ENCODE peak calls at places on chromosomes 7 and 10, in nine cellular contexts. One of them, this sample, is unnamed.

GRCh38 chr10:21159669-21160068 is 262.6 kb upstream of the NEBL start:
- DNase-seq in transverse colon: no peak
- DNase-seq in GM10248: no peak
- DNase-seq in left ventricle myocardium inferior: no peak
- DNase-seq in GM06990: no peak
- DNase-seq in HFF-Myc: no peak
- DNase-seq in GM20000: no peak
- DNase-seq in ovary: no peak
- DNase-seq in heart right ventricle: no peak
- DNase-seq in this sample: no peak

GRCh38 chr10:54667136-54667535 is 133.9 kb downstream of the PCDH15 start:
- DNase-seq in transverse colon: no peak
- DNase-seq in GM10248: no peak
- DNase-seq in left ventricle myocardium inferior: no peak
- DNase-seq in GM06990: no peak
- DNase-seq in HFF-Myc: no peak
- DNase-seq in GM20000: no peak
- DNase-seq in ovary: no peak
- DNase-seq in heart right ventricle: no peak
- DNase-seq in this sample: no peak

GRCh38 chr10:97849101-97849490 is 547 bp upstream of the GOLGA7B start:
- DNase-seq in transverse colon: peak
- DNase-seq in GM10248: no peak
- DNase-seq in left ventricle myocardium inferior: no peak
- DNase-seq in GM06990: no peak
- DNase-seq in HFF-Myc: no peak
- DNase-seq in GM20000: peak
- DNase-seq in ovary: no peak
- DNase-seq in heart right ventricle: no peak
- DNase-seq in this sample: no peak

GRCh38 chr7:135335628-135336139 is 102.0 kb downstream of the STRA8 start:
- DNase-seq in transverse colon: peak
- DNase-seq in GM10248: peak
- DNase-seq in left ventricle myocardium inferior: peak
- DNase-seq in GM06990: peak
- DNase-seq in HFF-Myc: peak
- DNase-seq in GM20000: peak
- DNase-seq in ovary: no peak
- DNase-seq in heart right ventricle: no peak
- DNase-seq in this sample: peak

GRCh38 chr10:79238606-79239005 is 108.7 kb upstream of the PPIF start:
- DNase-seq in transverse colon: no peak
- DNase-seq in GM10248: no peak
- DNase-seq in left ventricle myocardium inferior: no peak
- DNase-seq in GM06990: no peak
- DNase-seq in HFF-Myc: no peak
- DNase-seq in GM20000: no peak
- DNase-seq in ovary: no peak
- DNase-seq in heart right ventricle: no peak
- DNase-seq in this sample: no peak

GRCh38 chr7:139943391-139943790 is 114.3 kb downstream of the TBXAS1 start:
- DNase-seq in transverse colon: no peak
- DNase-seq in GM10248: no peak
- DNase-seq in left ventricle myocardium inferior: no peak
- DNase-seq in GM06990: no peak
- DNase-seq in HFF-Myc: no peak
- DNase-seq in GM20000: no peak
- DNase-seq in ovary: no peak
- DNase-seq in heart right ventricle: no peak
- DNase-seq in this sample: no peak

GRCh38 chr10:52383088-52383487 is 69.0 kb downstream of the DKK1 start:
- DNase-seq in transverse colon: no peak
- DNase-seq in GM10248: no peak
- DNase-seq in left ventricle myocardium inferior: no peak
- DNase-seq in GM06990: no peak
- DNase-seq in HFF-Myc: no peak
- DNase-seq in GM20000: no peak
- DNase-seq in ovary: no peak
- DNase-seq in heart right ventricle: no peak
- DNase-seq in this sample: no peak

GRCh38 chr10:106864031-106864430 is 300.5 kb downstream of the SORCS1 start:
- DNase-seq in transverse colon: no peak
- DNase-seq in GM10248: no peak
- DNase-seq in left ventricle myocardium inferior: no peak
- DNase-seq in GM06990: peak
- DNase-seq in HFF-Myc: no peak
- DNase-seq in GM20000: no peak
- DNase-seq in ovary: no peak
- DNase-seq in heart right ventricle: no peak
- DNase-seq in this sample: no peak

GRCh38 chr10:126421745-126422144 is 33.5 kb upstream of the ADAM12 start:
- DNase-seq in transverse colon: no peak
- DNase-seq in GM10248: no peak
- DNase-seq in left ventricle myocardium inferior: no peak
- DNase-seq in GM06990: no peak
- DNase-seq in HFF-Myc: peak
- DNase-seq in GM20000: no peak
- DNase-seq in ovary: no peak
- DNase-seq in heart right ventricle: no peak
- DNase-seq in this sample: no peak

GRCh38 chr7:151824285-151824950 is 52.5 kb downstream of the PRKAG2 start:
- DNase-seq in transverse colon: no peak
- DNase-seq in GM10248: no peak
- DNase-seq in left ventricle myocardium inferior: no peak
- DNase-seq in GM06990: no peak
- DNase-seq in HFF-Myc: no peak
- DNase-seq in GM20000: no peak
- DNase-seq in ovary: peak
- DNase-seq in heart right ventricle: no peak
- DNase-seq in this sample: no peak

GRCh38 chr7:54705436-54705835 is 53.6 kb downstream of the SEC61G start:
- DNase-seq in transverse colon: no peak
- DNase-seq in GM10248: no peak
- DNase-seq in left ventricle myocardium inferior: no peak
- DNase-seq in GM06990: no peak
- DNase-seq in HFF-Myc: peak
- DNase-seq in GM20000: no peak
- DNase-seq in ovary: no peak
- DNase-seq in heart right ventricle: no peak
- DNase-seq in this sample: no peak

GRCh38 chr7:103348452-103348851 is 1.0 kb downstream of the PSMC2 start:
- DNase-seq in transverse colon: no peak
- DNase-seq in GM10248: no peak
- DNase-seq in left ventricle myocardium inferior: no peak
- DNase-seq in GM06990: no peak
- DNase-seq in HFF-Myc: no peak
- DNase-seq in GM20000: no peak
- DNase-seq in ovary: no peak
- DNase-seq in heart right ventricle: no peak
- DNase-seq in this sample: no peak

DNA sequence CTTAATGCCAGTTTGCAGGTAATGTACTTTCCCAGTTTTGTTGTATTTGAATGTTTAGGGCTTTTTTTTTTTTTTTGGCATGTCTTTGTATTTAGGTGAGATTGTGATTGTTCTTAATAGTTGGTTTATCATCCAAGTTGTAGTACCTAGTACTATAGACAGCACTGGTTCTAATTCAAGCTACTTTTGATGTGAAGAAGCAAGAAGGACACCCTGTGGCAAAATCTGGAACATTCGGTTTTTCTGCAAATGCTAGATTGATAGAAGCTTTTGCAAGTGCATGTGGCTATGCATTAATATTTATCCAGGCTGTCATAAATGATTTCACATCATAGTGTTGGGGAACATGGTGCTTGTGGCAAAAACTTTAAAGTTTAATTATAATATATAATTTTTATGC is 248.9 kb downstream of the FOXP2 start:
- DNase-seq in transverse colon: peak
- DNase-seq in GM10248: no peak
- DNase-seq in left ventricle myocardium inferior: no peak
- DNase-seq in GM06990: peak
- DNase-seq in HFF-Myc: peak
- DNase-seq in GM20000: no peak
- DNase-seq in ovary: no peak
- DNase-seq in heart right ventricle: no peak
- DNase-seq in this sample: no peak
- TF ChIP-seq CTCF in transverse colon: peak
- TF ChIP-seq CTCF in GM10248: peak
- TF ChIP-seq CTCF in left ventricle myocardium inferior: peak
- TF ChIP-seq CTCF in GM06990: peak
- TF ChIP-seq CTCF in HFF-Myc: peak
- TF ChIP-seq CTCF in GM20000: no peak
- TF ChIP-seq CTCF in ovary: no peak
- TF ChIP-seq CTCF in heart right ventricle: peak
- TF ChIP-seq CTCF in this sample: peak

DNA sequence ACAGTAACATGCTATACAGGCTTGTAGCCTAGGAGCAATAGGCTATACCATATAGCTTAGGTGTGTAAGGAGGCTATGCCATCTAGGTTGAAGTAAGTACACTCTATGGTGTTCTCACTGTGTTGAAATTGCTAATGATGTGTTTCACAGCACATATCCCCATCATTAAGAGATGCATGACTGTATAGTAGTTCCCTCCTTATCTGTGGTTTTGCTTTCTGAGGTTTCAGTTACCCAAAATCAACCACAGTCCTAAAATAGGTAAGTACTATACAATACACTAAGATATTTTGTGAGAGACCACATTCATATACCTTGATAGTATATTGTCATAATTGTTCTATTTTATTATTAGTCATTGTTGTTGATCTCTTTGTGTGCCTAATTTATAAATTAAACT is 12.7 kb downstream of the FZD1 start:
- DNase-seq in transverse colon: no peak
- DNase-seq in GM10248: no peak
- DNase-seq in left ventricle myocardium inferior: no peak
- DNase-seq in GM06990: peak
- DNase-seq in HFF-Myc: no peak
- DNase-seq in GM20000: no peak
- DNase-seq in ovary: no peak
- DNase-seq in heart right ventricle: no peak
- DNase-seq in this sample: no peak
- TF ChIP-seq CTCF in transverse colon: no peak
- TF ChIP-seq CTCF in GM10248: no peak
- TF ChIP-seq CTCF in left ventricle myocardium inferior: no peak
- TF ChIP-seq CTCF in GM06990: no peak
- TF ChIP-seq CTCF in HFF-Myc: no peak
- TF ChIP-seq CTCF in GM20000: no peak
- TF ChIP-seq CTCF in ovary: no peak
- TF ChIP-seq CTCF in heart right ventricle: no peak
- TF ChIP-seq CTCF in this sample: no peak

GRCh38 chr10:24554036-24554435 is 169.7 kb downstream of the ARHGAP21 start:
- DNase-seq in transverse colon: no peak
- DNase-seq in GM10248: no peak
- DNase-seq in left ventricle myocardium inferior: no peak
- DNase-seq in GM06990: no peak
- DNase-seq in HFF-Myc: no peak
- DNase-seq in GM20000: no peak
- DNase-seq in ovary: no peak
- DNase-seq in heart right ventricle: no peak
- DNase-seq in this sample: no peak

GRCh38 chr10:24551161-24551560 is 172.5 kb downstream of the ARHGAP21 start:
- DNase-seq in transverse colon: peak
- DNase-seq in GM10248: no peak
- DNase-seq in left ventricle myocardium inferior: no peak
- DNase-seq in GM06990: no peak
- DNase-seq in HFF-Myc: no peak
- DNase-seq in GM20000: no peak
- DNase-seq in ovary: no peak
- DNase-seq in heart right ventricle: no peak
- DNase-seq in this sample: no peak

GRCh38 chr10:24550680-24551079 is 173.0 kb downstream of the ARHGAP21 start:
- DNase-seq in transverse colon: no peak
- DNase-seq in GM10248: no peak
- DNase-seq in left ventricle myocardium inferior: no peak
- DNase-seq in GM06990: no peak
- DNase-seq in HFF-Myc: no peak
- DNase-seq in GM20000: no peak
- DNase-seq in ovary: no peak
- DNase-seq in heart right ventricle: no peak
- DNase-seq in this sample: no peak

GRCh38 chr10:24553051-24553612 is 170.6 kb downstream of the ARHGAP21 start:
- DNase-seq in transverse colon: no peak
- DNase-seq in GM10248: no peak
- DNase-seq in left ventricle myocardium inferior: no peak
- DNase-seq in GM06990: no peak
- DNase-seq in HFF-Myc: no peak
- DNase-seq in GM20000: no peak
- DNase-seq in ovary: no peak
- DNase-seq in heart right ventricle: no peak
- DNase-seq in this sample: no peak

GRCh38 chr10:24552346-24553016 is 171.2 kb downstream of the ARHGAP21 start:
- DNase-seq in transverse colon: peak
- DNase-seq in GM10248: peak
- DNase-seq in left ventricle myocardium inferior: no peak
- DNase-seq in GM06990: peak
- DNase-seq in HFF-Myc: no peak
- DNase-seq in GM20000: no peak
- DNase-seq in ovary: no peak
- DNase-seq in heart right ventricle: no peak
- DNase-seq in this sample: no peak
- TF ChIP-seq CTCF in transverse colon: peak
- TF ChIP-seq CTCF in GM10248: no peak
- TF ChIP-seq CTCF in left ventricle myocardium inferior: peak
- TF ChIP-seq CTCF in GM06990: peak
- TF ChIP-seq CTCF in HFF-Myc: peak
- TF ChIP-seq CTCF in GM20000: no peak
- TF ChIP-seq CTCF in ovary: no peak
- TF ChIP-seq CTCF in heart right ventricle: no peak
- TF ChIP-seq CTCF in this sample: peak

GRCh38 chr10:101216207-101216607 is 13.1 kb downstream of the LBX1 start:
- DNase-seq in transverse colon: no peak
- DNase-seq in GM10248: no peak
- DNase-seq in left ventricle myocardium inferior: no peak
- DNase-seq in GM06990: no peak
- DNase-seq in HFF-Myc: no peak
- DNase-seq in GM20000: no peak
- DNase-seq in ovary: no peak
- DNase-seq in heart right ventricle: no peak
- DNase-seq in this sample: no peak

GRCh38 chr10:101218423-101219136 is 10.7 kb downstream of the LBX1 start:
- DNase-seq in transverse colon: no peak
- DNase-seq in GM10248: no peak
- DNase-seq in left ventricle myocardium inferior: no peak
- DNase-seq in GM06990: no peak
- DNase-seq in HFF-Myc: no peak
- DNase-seq in GM20000: peak
- DNase-seq in ovary: no peak
- DNase-seq in heart right ventricle: no peak
- DNase-seq in this sample: no peak

GRCh38 chr10:101216631-101217425 is 12.4 kb downstream of the LBX1 start:
- DNase-seq in transverse colon: no peak
- DNase-seq in GM10248: no peak
- DNase-seq in left ventricle myocardium inferior: no peak
- DNase-seq in GM06990: no peak
- DNase-seq in HFF-Myc: no peak
- DNase-seq in GM20000: no peak
- DNase-seq in ovary: no peak
- DNase-seq in heart right ventricle: no peak
- DNase-seq in this sample: no peak

GRCh38 chr10:101219137-101219945 is 9.9 kb downstream of the LBX1 start:
- DNase-seq in transverse colon: no peak
- DNase-seq in GM10248: no peak
- DNase-seq in left ventricle myocardium inferior: no peak
- DNase-seq in GM06990: no peak
- DNase-seq in HFF-Myc: no peak
- DNase-seq in GM20000: no peak
- DNase-seq in ovary: no peak
- DNase-seq in heart right ventricle: no peak
- DNase-seq in this sample: no peak

GRCh38 chr10:101217450-101218281 is 11.6 kb downstream of the LBX1 start:
- DNase-seq in transverse colon: peak
- DNase-seq in GM10248: no peak
- DNase-seq in left ventricle myocardium inferior: no peak
- DNase-seq in GM06990: no peak
- DNase-seq in HFF-Myc: no peak
- DNase-seq in GM20000: peak
- DNase-seq in ovary: no peak
- DNase-seq in heart right ventricle: no peak
- DNase-seq in this sample: no peak
- TF ChIP-seq CTCF in transverse colon: no peak
- TF ChIP-seq CTCF in GM10248: peak
- TF ChIP-seq CTCF in left ventricle myocardium inferior: peak
- TF ChIP-seq CTCF in GM06990: peak
- TF ChIP-seq CTCF in HFF-Myc: peak
- TF ChIP-seq CTCF in GM20000: no peak
- TF ChIP-seq CTCF in ovary: no peak
- TF ChIP-seq CTCF in heart right ventricle: peak
- TF ChIP-seq CTCF in this sample: peak